ENCODE peak calls at places on chromosomes 7 and 10, in five cellular contexts. T is endothelial cell, R is DMS53, H is foreskin fibroblast, G is iris pigment epithelial cell. C is an unnamed sample.

GRCh38 chr10:125820705-125821104 is 2.4 kb downstream of the UROS start:
- DNase-seq in T (no peak), R (no peak), H (no peak), G (no peak), C (no peak)

GRCh38 chr7:129777195-129777844 is 165.8 kb downstream of the NRF1 start:
- DNase-seq in T (no peak), R (no peak), H (no peak), G (no peak), C (no peak)

GRCh38 chr7:1664711-1665591 is 5.1 kb upstream of the ELFN1 start:
- DNase-seq in T (peak), R (peak), H (peak), G (peak), C (peak)

GRCh38 chr10:21173433-21173963 is 276.4 kb upstream of the NEBL start:
- DNase-seq in T (peak), R (peak), H (no peak), G (no peak), C (no peak)

GRCh38 chr7:42494199-42494710 is 257.2 kb upstream of the GLI3 start:
- DNase-seq in T (no peak), R (no peak), H (no peak), G (peak), C (no peak)

GRCh38 chr10:79321951-79322350 is 25.3 kb upstream of the PPIF start:
- DNase-seq in T (no peak), R (no peak), H (no peak), G (no peak), C (no peak)

GRCh38 chr7:98211221-98211675 is at the start of gene BHLHA15:
- DNase-seq in T (peak), R (peak), H (peak), G (no peak), C (peak)

GRCh38 chr7:121113288-121113687 is 124.8 kb downstream of the CPED1 start:
- DNase-seq in T (no peak), R (peak), H (no peak), G (peak), C (no peak)

GRCh38 chr10:79059859-79060379 is 8.8 kb upstream of the ZMIZ1 start:
- DNase-seq in T (no peak), R (peak), H (no peak), G (no peak), C (no peak)

GRCh38 chr7:75727881-75728592 is 10.7 kb downstream of the HIP1 start:
- DNase-seq in T (no peak), R (no peak), H (no peak), G (peak), C (no peak)

GRCh38 chr10:58157076-58157766 is 110.5 kb downstream of the IPMK start:
- DNase-seq in T (no peak), R (no peak), H (peak), G (peak), C (no peak)

GRCh38 chr10:125940515-125940914 is 44.2 kb downstream of the FANK1 start:
- DNase-seq in T (no peak), R (no peak), H (no peak), G (no peak), C (no peak)

GRCh38 chr7:3106353-3106752 is 62.7 kb upstream of the CARD11 start:
- DNase-seq in T (no peak), R (no peak), H (no peak), G (no peak), C (no peak)

GRCh38 chr10:132577350-132578005 is 39.9 kb downstream of the INPP5A start:
- DNase-seq in T (no peak), R (peak), H (no peak), G (no peak), C (no peak)

GRCh38 chr7:1290262-1291039 is 57.8 kb downstream of the UNCX start:
- DNase-seq in T (no peak), R (peak), H (peak), G (peak), C (no peak)

GRCh38 chr10:73876157-73876556 is 1.8 kb upstream of the CAMK2G start:
- DNase-seq in T (no peak), R (peak), H (no peak), G (no peak), C (no peak)

GRCh38 chr10:112721080-112721698 is 228.9 kb upstream of the TCF7L2 start:
- DNase-seq in T (peak), R (peak), H (peak), G (peak), C (peak)

GRCh38 chr10:77526861-77527617 is 110.6 kb downstream of the KCNMA1 start:
- DNase-seq in T (no peak), R (no peak), H (no peak), G (peak), C (peak)

GRCh38 chr7:126716321-126716720 is 536.4 kb downstream of the GRM8 start:
- DNase-seq in T (no peak), R (no peak), H (no peak), G (no peak), C (no peak)

GRCh38 chr10:7320072-7320471 is 90.8 kb downstream of the SFMBT2 start:
- DNase-seq in T (no peak), R (no peak), H (no peak), G (no peak), C (no peak)

GRCh38 chr10:110311357-110311949 is 6.7 kb upstream of the SMNDC1 start:
- DNase-seq in T (peak), R (peak), H (peak), G (peak), C (peak)

GRCh38 chr10:132124201-132124920 is 58.6 kb downstream of the JAKMIP3 start:
- DNase-seq in T (no peak), R (no peak), H (no peak), G (no peak), C (no peak)

GRCh38 chr10:69757553-69758309 is 44.0 kb upstream of the COL13A1 start:
- DNase-seq in T (no peak), R (peak), H (peak), G (peak), C (no peak)

GRCh38 chr7:10036693-10037092 is 937.0 kb upstream of the PHF14 start:
- DNase-seq in T (no peak), R (no peak), H (no peak), G (no peak), C (no peak)

GRCh38 chr7:42380411-42380810 is 143.4 kb upstream of the GLI3 start:
- DNase-seq in T (no peak), R (no peak), H (peak), G (peak), C (no peak)

GRCh38 chr7:47361746-47362215 is 220.1 kb downstream of the TNS3 start:
- DNase-seq in T (no peak), R (peak), H (peak), G (peak), C (no peak)

GRCh38 chr10:112875474-112876267 is 74.4 kb upstream of the TCF7L2 start:
- DNase-seq in T (no peak), R (no peak), H (peak), G (peak), C (no peak)

GRCh38 chr7:26036092-26036491 is 115.9 kb upstream of the NFE2L3 start:
- DNase-seq in T (no peak), R (no peak), H (no peak), G (no peak), C (no peak)

GRCh38 chr7:118057404-118057803 is 126.6 kb upstream of the LSM8 start:
- DNase-seq in T (no peak), R (no peak), H (no peak), G (peak), C (no peak)

C was measured in D341Med.